ENCODE peak calls at places on chromosomes 2 and 18, in ten cellular contexts. K is EL; H is dermis blood vessel endothelial cell; R is foreskin fibroblast; A is progenitor cell of endocrine pancreas; E is activated T-cell treated with anti-CD3 and anti-CD28 coated beads, Interleukin-2, amount 50 U/mL, for 72 hours; M is astrocyte of the spinal cord; V is spleen; W is NCI-H446; O is epithelial cell of esophagus. G is an unnamed sample.

GRCh38 chr18:36561046-36561445 is 263.5 kb downstream of the FHOD3 start:
- DNase-seq in K (no peak), H (no peak), R (no peak), A (no peak), E (no peak), M (no peak), V (no peak), W (no peak), O (no peak), G (no peak)

GRCh38 chr2:221676566-221677172 is 104.6 kb upstream of the EPHA4 start:
- DNase-seq in K (peak), H (no peak), R (peak), A (no peak), E (no peak), M (peak), V (no peak), W (no peak), O (peak), G (no peak)

GRCh38 chr2:48530033-48530804 is at the start of gene STON1:
- DNase-seq in K (peak), H (peak), R (peak), A (peak), E (peak), M (peak), V (peak), W (peak), O (peak), G (peak)

GRCh38 chr18:35436076-35436649 is 59.0 kb upstream of the ZNF396 start:
- DNase-seq in K (peak), H (no peak), R (peak), A (no peak), E (no peak), M (peak), V (no peak), W (no peak), O (no peak), G (no peak)

GRCh38 chr2:10597956-10598355 is 91.8 kb downstream of the NOL10 start:
- DNase-seq in K (no peak), H (peak), R (no peak), A (no peak), E (no peak), M (no peak), V (no peak), W (no peak), O (no peak), G (no peak)

GRCh38 chr2:117917223-117917917 is 96.5 kb downstream of the CCDC93 start:
- DNase-seq in K (no peak), H (peak), R (peak), A (no peak), E (no peak), M (no peak), V (no peak), W (no peak), O (peak), G (no peak)

GRCh38 chr2:197088694-197089093 is 162.2 kb upstream of the PGAP1 start:
- DNase-seq in K (no peak), H (no peak), R (peak), A (no peak), E (no peak), M (peak), V (no peak), W (peak), O (no peak), G (no peak)

GRCh38 chr2:150997702-150998480 is 263.8 kb downstream of the RBM43 start:
- DNase-seq in K (peak), H (no peak), R (peak), A (no peak), E (no peak), M (no peak), V (no peak), W (peak), O (no peak), G (no peak)

GRCh38 chr2:232348936-232349335 is 29.6 kb upstream of the ALPP start:
- DNase-seq in K (no peak), H (no peak), R (no peak), A (no peak), E (no peak), M (no peak), V (peak), W (no peak), O (peak), G (no peak)

GRCh38 chr2:65974067-65974723 is 460.7 kb upstream of the MEIS1 start:
- DNase-seq in K (no peak), H (no peak), R (no peak), A (no peak), E (no peak), M (no peak), V (no peak), W (no peak), O (no peak), G (no peak)

GRCh38 chr2:206115026-206115578 is 29.1 kb upstream of the INO80D start:
- DNase-seq in K (no peak), H (no peak), R (peak), A (no peak), E (no peak), M (no peak), V (no peak), W (no peak), O (peak), G (no peak)

GRCh38 chr2:172545408-172546075 is 10.3 kb upstream of the PDK1 start:
- DNase-seq in K (no peak), H (no peak), R (peak), A (no peak), E (no peak), M (no peak), V (no peak), W (no peak), O (peak), G (no peak)

GRCh38 chr2:121529439-121530209 is 1.1 kb upstream of the RNU4ATAC start:
- DNase-seq in K (peak), H (peak), R (peak), A (no peak), E (no peak), M (peak), V (no peak), W (peak), O (peak), G (no peak)

GRCh38 chr2:201580486-201580885 is 62.8 kb downstream of the TMEM237 start:
- DNase-seq in K (peak), H (no peak), R (peak), A (no peak), E (no peak), M (peak), V (no peak), W (no peak), O (peak), G (no peak)

GRCh38 chr2:174022431-174022830 is 57.3 kb upstream of the SP3 start:
- DNase-seq in K (no peak), H (no peak), R (no peak), A (no peak), E (no peak), M (no peak), V (no peak), W (no peak), O (no peak), G (no peak)

GRCh38 chr2:62248226-62248625 is 52.3 kb downstream of the B3GNT2 start:
- DNase-seq in K (no peak), H (no peak), R (no peak), A (no peak), E (no peak), M (no peak), V (no peak), W (no peak), O (peak), G (no peak)

GRCh38 chr2:36455011-36455410 is 99.4 kb downstream of the CRIM1 start:
- DNase-seq in K (peak), H (peak), R (peak), A (no peak), E (no peak), M (no peak), V (no peak), W (no peak), O (no peak), G (no peak)

GRCh38 chr2:202184557-202184956 is 53.8 kb downstream of the SUMO1 start:
- DNase-seq in K (no peak), H (no peak), R (no peak), A (no peak), E (no peak), M (no peak), V (no peak), W (no peak), O (no peak), G (no peak)

G was measured in type B pancreatic cell.